ENCODE peak calls at places on chromosomes 4 and X, in seven cellular contexts. One of them, this sample, is unnamed. For H3K4me1, the result is how much of the 10 kb centered on the place peaks cover.

GRCh38 chr4:169443748-169444147 is 168.6 kb downstream of the NEK1 start:
- DNase-seq in A549: no peak
- DNase-seq in right lobe of liver: no peak
- DNase-seq in sigmoid colon: no peak
- DNase-seq in ovary: no peak
- DNase-seq in upper lobe of left lung: no peak
- DNase-seq in testis: no peak
- DNase-seq in this sample: no peak

GRCh38 chr4:164572877-164573279 is 181.1 kb upstream of the SMIM31 start:
- DNase-seq in A549: no peak
- DNase-seq in right lobe of liver: no peak
- DNase-seq in sigmoid colon: no peak
- DNase-seq in ovary: no peak
- DNase-seq in upper lobe of left lung: no peak
- DNase-seq in testis: no peak
- DNase-seq in this sample: no peak

GRCh38 chrX:110418220-110418856 is 59.7 kb downstream of the RTL9 start:
- DNase-seq in A549: peak
- DNase-seq in right lobe of liver: no peak
- DNase-seq in sigmoid colon: no peak
- DNase-seq in ovary: peak
- DNase-seq in upper lobe of left lung: peak
- DNase-seq in testis: peak
- DNase-seq in this sample: no peak

GRCh38 chrX:108036298-108036973 is 8.4 kb upstream of the VSIG1 start:
- DNase-seq in A549: peak
- DNase-seq in right lobe of liver: no peak
- DNase-seq in sigmoid colon: no peak
- DNase-seq in ovary: no peak
- DNase-seq in upper lobe of left lung: no peak
- DNase-seq in testis: no peak
- DNase-seq in this sample: no peak

GRCh38 chr4:44447563-44448504 is 775 bp downstream of the KCTD8 start:
- DNase-seq in A549: no peak
- DNase-seq in right lobe of liver: peak
- DNase-seq in sigmoid colon: peak
- DNase-seq in ovary: peak
- DNase-seq in upper lobe of left lung: peak
- DNase-seq in testis: peak
- DNase-seq in this sample: peak

GRCh38 chrX:80285131-80285773 is 135.0 kb upstream of the TENT5D start:
- DNase-seq in A549: peak
- DNase-seq in right lobe of liver: no peak
- DNase-seq in sigmoid colon: no peak
- DNase-seq in ovary: no peak
- DNase-seq in upper lobe of left lung: no peak
- DNase-seq in testis: peak
- DNase-seq in this sample: no peak

GRCh38 chrX:37425370-37425769 is 76.2 kb downstream of the PRRG1 start:
- DNase-seq in A549: no peak
- DNase-seq in right lobe of liver: no peak
- DNase-seq in sigmoid colon: no peak
- DNase-seq in ovary: no peak
- DNase-seq in upper lobe of left lung: no peak
- DNase-seq in testis: no peak
- DNase-seq in this sample: peak

GRCh38 chr4:142953171-142953570 is 107.1 kb upstream of the INPP4B start:
- DNase-seq in A549: no peak
- DNase-seq in right lobe of liver: no peak
- DNase-seq in sigmoid colon: no peak
- DNase-seq in ovary: no peak
- DNase-seq in upper lobe of left lung: no peak
- DNase-seq in testis: no peak
- DNase-seq in this sample: no peak

GRCh38 chr4:18593297-18594002 is 571.9 kb upstream of the LCORL start:
- DNase-seq in A549: peak
- DNase-seq in right lobe of liver: peak
- DNase-seq in sigmoid colon: peak
- DNase-seq in ovary: peak
- DNase-seq in upper lobe of left lung: peak
- DNase-seq in testis: peak
- DNase-seq in this sample: peak

GRCh38 chr4:147682755-147683154 is 1.2 kb downstream of the PRMT9 start:
- DNase-seq in A549: no peak
- DNase-seq in right lobe of liver: no peak
- DNase-seq in sigmoid colon: no peak
- DNase-seq in ovary: no peak
- DNase-seq in upper lobe of left lung: no peak
- DNase-seq in testis: no peak
- DNase-seq in this sample: no peak

GRCh38 chr4:1209821-1210220 is 37.4 kb upstream of the SPON2 start:
- DNase-seq in A549: no peak
- DNase-seq in right lobe of liver: peak
- DNase-seq in sigmoid colon: peak
- DNase-seq in ovary: peak
- DNase-seq in upper lobe of left lung: peak
- DNase-seq in testis: peak
- DNase-seq in this sample: no peak

GRCh38 chr4:182142146-182143085 is 100.8 kb upstream of the TENM3 start:
- DNase-seq in A549: no peak
- DNase-seq in right lobe of liver: no peak
- DNase-seq in sigmoid colon: no peak
- DNase-seq in ovary: no peak
- DNase-seq in upper lobe of left lung: no peak
- DNase-seq in testis: peak
- DNase-seq in this sample: no peak

GRCh38 chrX:69095260-69095659 is 70.0 kb downstream of the PJA1 start:
- DNase-seq in A549: no peak
- DNase-seq in right lobe of liver: no peak
- DNase-seq in sigmoid colon: no peak
- DNase-seq in ovary: no peak
- DNase-seq in upper lobe of left lung: no peak
- DNase-seq in testis: no peak
- DNase-seq in this sample: no peak

GRCh38 chr4:123037809-123038208 is 115.4 kb upstream of the NUDT6 start:
- DNase-seq in A549: no peak
- DNase-seq in right lobe of liver: no peak
- DNase-seq in sigmoid colon: no peak
- DNase-seq in ovary: no peak
- DNase-seq in upper lobe of left lung: no peak
- DNase-seq in testis: no peak
- DNase-seq in this sample: no peak

GRCh38 chr4:174604198-174604597 is 81.9 kb upstream of the HPGD start:
- DNase-seq in A549: no peak
- DNase-seq in right lobe of liver: no peak
- DNase-seq in sigmoid colon: no peak
- DNase-seq in ovary: no peak
- DNase-seq in upper lobe of left lung: no peak
- DNase-seq in testis: no peak
- DNase-seq in this sample: no peak

GRCh38 chr4:14375816-14376215 is 626.5 kb upstream of the CPEB2 start:
- DNase-seq in A549: no peak
- DNase-seq in right lobe of liver: no peak
- DNase-seq in sigmoid colon: no peak
- DNase-seq in ovary: no peak
- DNase-seq in upper lobe of left lung: no peak
- DNase-seq in testis: no peak
- DNase-seq in this sample: no peak

GRCh38 chrX:10106801-10107200 is 50.0 kb upstream of the CLCN4 start:
- DNase-seq in A549: no peak
- DNase-seq in right lobe of liver: no peak
- DNase-seq in sigmoid colon: no peak
- DNase-seq in ovary: no peak
- DNase-seq in upper lobe of left lung: no peak
- DNase-seq in testis: no peak
- DNase-seq in this sample: no peak

DNA sequence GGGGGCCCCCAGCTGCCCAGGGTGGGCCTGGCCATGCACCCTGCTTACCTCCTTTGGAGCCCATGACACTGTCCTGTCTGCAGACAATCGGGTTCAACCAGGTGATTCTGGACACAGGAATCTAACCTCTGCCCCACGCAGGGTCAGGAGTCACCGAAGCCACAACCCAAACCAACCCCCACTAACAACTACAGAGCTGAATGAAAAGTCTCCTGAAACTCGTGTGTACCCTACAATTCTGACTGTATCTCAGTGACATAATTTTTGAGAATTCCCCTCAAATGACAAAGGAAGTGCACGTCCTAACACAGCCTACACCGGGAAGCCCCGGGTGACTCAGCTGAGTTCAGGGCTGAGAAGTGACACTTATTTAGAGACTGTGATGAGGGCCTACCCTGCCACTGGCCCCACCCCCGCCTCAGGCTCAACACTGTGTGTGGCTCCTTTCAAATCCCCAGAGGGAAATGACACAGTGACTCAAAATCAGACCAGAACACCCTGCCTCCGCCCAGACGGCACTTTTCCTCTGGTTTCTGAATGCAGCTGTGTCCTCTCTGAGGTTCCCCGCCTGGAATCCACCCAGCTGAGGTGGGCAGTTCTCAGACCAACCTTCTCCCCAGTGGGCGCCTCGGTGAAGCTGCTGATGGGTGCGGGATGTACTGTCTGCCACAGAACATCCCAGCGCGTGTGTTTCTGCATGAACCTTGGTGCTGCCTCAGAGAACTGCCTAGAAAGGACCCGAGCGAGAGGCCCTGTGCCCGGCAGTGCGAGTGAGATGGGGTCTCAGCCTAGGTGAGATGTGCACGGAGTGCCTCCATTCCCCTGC is 9.9 kb downstream of the TNIP2 start:
- DNase-seq in A549: peak
- DNase-seq in right lobe of liver: no peak
- DNase-seq in sigmoid colon: no peak
- DNase-seq in ovary: no peak
- DNase-seq in upper lobe of left lung: peak
- DNase-seq in testis: no peak
- DNase-seq in this sample: no peak
- H3K4me1 ChIP-seq in A549: under half
- H3K4me1 ChIP-seq in right lobe of liver: under half
- H3K4me1 ChIP-seq in sigmoid colon: under half
- H3K4me1 ChIP-seq in ovary: under half
- H3K4me1 ChIP-seq in upper lobe of left lung: under half
- H3K4me1 ChIP-seq in testis: under half
- H3K4me1 ChIP-seq in this sample: under half

GRCh38 chrX:111511477-111511876 is at the start of gene SERTM2:
- DNase-seq in A549: no peak
- DNase-seq in right lobe of liver: no peak
- DNase-seq in sigmoid colon: no peak
- DNase-seq in ovary: no peak
- DNase-seq in upper lobe of left lung: no peak
- DNase-seq in testis: no peak
- DNase-seq in this sample: no peak
- TF ChIP-seq POLR2A in A549: no peak
- TF ChIP-seq POLR2A in right lobe of liver: no peak
- TF ChIP-seq POLR2A in sigmoid colon: no peak
- TF ChIP-seq POLR2A in ovary: no peak
- TF ChIP-seq POLR2A in upper lobe of left lung: no peak
- TF ChIP-seq POLR2A in testis: no peak
- TF ChIP-seq POLR2A in this sample: no peak

GRCh38 chr4:152535236-152535902 is 523 bp downstream of the FBXW7 start:
- DNase-seq in A549: no peak
- DNase-seq in right lobe of liver: no peak
- DNase-seq in sigmoid colon: peak
- DNase-seq in ovary: peak
- DNase-seq in upper lobe of left lung: no peak
- DNase-seq in testis: no peak
- DNase-seq in this sample: no peak

GRCh38 chr4:152534541-152535231 is 1.2 kb downstream of the FBXW7 start:
- DNase-seq in A549: no peak
- DNase-seq in right lobe of liver: peak
- DNase-seq in sigmoid colon: no peak
- DNase-seq in ovary: peak
- DNase-seq in upper lobe of left lung: peak
- DNase-seq in testis: peak
- DNase-seq in this sample: no peak

GRCh38 chr4:152537881-152538280 is 2.0 kb upstream of the FBXW7 start:
- DNase-seq in A549: no peak
- DNase-seq in right lobe of liver: no peak
- DNase-seq in sigmoid colon: no peak
- DNase-seq in ovary: no peak
- DNase-seq in upper lobe of left lung: no peak
- DNase-seq in testis: no peak
- DNase-seq in this sample: no peak

GRCh38 chr4:152536545-152537182 is 772 bp upstream of the FBXW7 start:
- DNase-seq in A549: peak
- DNase-seq in right lobe of liver: no peak
- DNase-seq in sigmoid colon: no peak
- DNase-seq in ovary: no peak
- DNase-seq in upper lobe of left lung: no peak
- DNase-seq in testis: no peak
- DNase-seq in this sample: no peak

DNA sequence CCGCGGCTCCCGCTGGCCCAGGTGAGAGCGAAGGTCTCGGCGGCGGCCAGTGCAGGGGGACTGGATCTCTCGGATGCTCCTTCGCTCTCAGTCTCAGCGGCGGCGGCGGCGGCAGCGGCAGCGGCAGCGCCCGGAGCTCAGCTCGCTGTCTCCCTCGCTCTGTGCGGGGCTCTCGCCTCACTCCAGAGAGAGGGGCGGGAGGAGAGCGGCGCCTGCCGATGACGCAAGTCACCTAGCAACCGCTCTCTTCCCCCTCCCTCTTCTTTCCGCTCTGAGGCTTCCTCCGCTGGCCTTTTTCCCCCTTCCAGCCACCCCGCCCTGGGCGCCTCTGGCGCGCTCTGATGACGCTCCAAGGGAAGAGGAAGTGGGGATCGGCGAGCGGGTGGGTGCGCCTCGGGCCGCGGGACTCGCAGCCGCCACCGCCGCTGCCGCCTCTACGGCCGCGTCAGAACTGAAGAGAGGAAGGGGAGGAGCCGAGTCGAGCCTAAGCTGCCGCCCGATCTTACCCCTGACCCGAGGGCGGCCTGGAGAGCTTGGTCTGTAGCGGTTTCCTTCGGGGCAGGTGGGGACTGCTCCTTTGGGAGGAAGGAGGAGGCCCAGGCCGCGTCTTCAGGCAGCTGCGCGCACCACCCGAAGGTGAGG is at the start of gene FBXW7:
- DNase-seq in A549: peak
- DNase-seq in right lobe of liver: peak
- DNase-seq in sigmoid colon: peak
- DNase-seq in ovary: peak
- DNase-seq in upper lobe of left lung: peak
- DNase-seq in testis: peak
- DNase-seq in this sample: peak
- H3K4me1 ChIP-seq in A549: under half
- H3K4me1 ChIP-seq in right lobe of liver: under half
- H3K4me1 ChIP-seq in sigmoid colon: under half
- H3K4me1 ChIP-seq in ovary: under half
- H3K4me1 ChIP-seq in upper lobe of left lung: under half
- H3K4me1 ChIP-seq in testis: under half
- H3K4me1 ChIP-seq in this sample: half or more

DNA sequence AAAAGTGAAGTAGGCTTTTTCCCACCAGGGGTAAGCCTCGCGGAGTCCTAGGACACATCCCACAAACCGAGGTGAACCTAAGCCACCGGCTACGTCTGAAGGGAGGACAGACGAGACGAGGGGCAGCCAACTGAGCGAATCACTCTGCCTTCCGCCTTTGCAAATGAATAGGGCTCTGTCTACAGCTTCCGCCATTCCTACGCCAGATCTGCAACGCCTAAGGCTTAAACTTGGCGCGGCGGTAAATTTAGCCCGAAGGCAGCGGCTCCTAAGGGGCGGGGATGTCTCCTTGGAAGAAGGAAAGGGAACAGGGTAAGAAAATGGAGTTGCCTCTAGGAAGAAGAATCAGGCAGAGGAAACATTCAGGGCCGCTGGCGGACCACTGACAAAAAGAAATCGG is 90.6 kb downstream of the BCOR start:
- DNase-seq in A549: no peak
- DNase-seq in right lobe of liver: no peak
- DNase-seq in sigmoid colon: no peak
- DNase-seq in ovary: no peak
- DNase-seq in upper lobe of left lung: no peak
- DNase-seq in testis: no peak
- DNase-seq in this sample: no peak
- TF ChIP-seq POLR2A in A549: no peak
- TF ChIP-seq POLR2A in right lobe of liver: no peak
- TF ChIP-seq POLR2A in sigmoid colon: no peak
- TF ChIP-seq POLR2A in ovary: no peak
- TF ChIP-seq POLR2A in upper lobe of left lung: no peak
- TF ChIP-seq POLR2A in testis: no peak
- TF ChIP-seq POLR2A in this sample: no peak

This sample was measured in gastrocnemius medialis.